ENCODE peak calls at places on chromosome 6, in seven cellular contexts. One of them, this sample, is unnamed.

GRCh38 chr6:29131691-29132090 is 23.8 kb downstream of the OR2J3 start:
- DNase-seq in esophagus muscularis mucosa: no peak
- DNase-seq in A549: no peak
- DNase-seq in HepG2: no peak
- DNase-seq in stomach: no peak
- DNase-seq in ovary: no peak
- DNase-seq in GM12878: no peak
- DNase-seq in this sample: no peak

GRCh38 chr6:5398530-5398929 is 137.2 kb downstream of the FARS2 start:
- DNase-seq in HepG2: peak
- DNase-seq in A549: peak
- DNase-seq in stomach: no peak
- DNase-seq in ovary: no peak
- DNase-seq in GM12878: no peak
- DNase-seq in esophagus muscularis mucosa: no peak
- DNase-seq in this sample: no peak

GRCh38 chr6:20400476-20401402 is 940 bp upstream of the E2F3 start:
- DNase-seq in GM12878: no peak
- DNase-seq in HepG2: peak
- DNase-seq in A549: peak
- DNase-seq in stomach: no peak
- DNase-seq in esophagus muscularis mucosa: no peak
- DNase-seq in ovary: peak
- DNase-seq in this sample: no peak

GRCh38 chr6:2967936-2968335 is 3.4 kb downstream of the SERPINB6 start:
- DNase-seq in HepG2: no peak
- DNase-seq in GM12878: no peak
- DNase-seq in esophagus muscularis mucosa: no peak
- DNase-seq in stomach: no peak
- DNase-seq in A549: no peak
- DNase-seq in ovary: no peak
- DNase-seq in this sample: no peak

GRCh38 chr6:41652876-41653641 is 14.8 kb downstream of the MDFI start:
- DNase-seq in A549: no peak
- DNase-seq in ovary: no peak
- DNase-seq in HepG2: no peak
- DNase-seq in GM12878: no peak
- DNase-seq in stomach: peak
- DNase-seq in esophagus muscularis mucosa: no peak
- DNase-seq in this sample: no peak

GRCh38 chr6:153131037-153131981 is at the start of gene RGS17:
- DNase-seq in esophagus muscularis mucosa: no peak
- DNase-seq in HepG2: no peak
- DNase-seq in GM12878: no peak
- DNase-seq in ovary: peak
- DNase-seq in stomach: peak
- DNase-seq in A549: peak
- DNase-seq in this sample: peak

GRCh38 chr6:19723533-19723932 is 113.6 kb upstream of the ID4 start:
- DNase-seq in esophagus muscularis mucosa: no peak
- DNase-seq in ovary: no peak
- DNase-seq in stomach: no peak
- DNase-seq in HepG2: no peak
- DNase-seq in A549: peak
- DNase-seq in GM12878: no peak
- DNase-seq in this sample: no peak

GRCh38 chr6:104349191-104349590 is 510.5 kb downstream of the HACE1 start:
- DNase-seq in HepG2: no peak
- DNase-seq in esophagus muscularis mucosa: no peak
- DNase-seq in stomach: no peak
- DNase-seq in GM12878: no peak
- DNase-seq in ovary: no peak
- DNase-seq in A549: no peak
- DNase-seq in this sample: no peak

GRCh38 chr6:21846541-21847451 is 253.2 kb downstream of the SOX4 start:
- DNase-seq in stomach: no peak
- DNase-seq in ovary: no peak
- DNase-seq in A549: no peak
- DNase-seq in GM12878: no peak
- DNase-seq in esophagus muscularis mucosa: no peak
- DNase-seq in HepG2: peak
- DNase-seq in this sample: no peak

DNA sequence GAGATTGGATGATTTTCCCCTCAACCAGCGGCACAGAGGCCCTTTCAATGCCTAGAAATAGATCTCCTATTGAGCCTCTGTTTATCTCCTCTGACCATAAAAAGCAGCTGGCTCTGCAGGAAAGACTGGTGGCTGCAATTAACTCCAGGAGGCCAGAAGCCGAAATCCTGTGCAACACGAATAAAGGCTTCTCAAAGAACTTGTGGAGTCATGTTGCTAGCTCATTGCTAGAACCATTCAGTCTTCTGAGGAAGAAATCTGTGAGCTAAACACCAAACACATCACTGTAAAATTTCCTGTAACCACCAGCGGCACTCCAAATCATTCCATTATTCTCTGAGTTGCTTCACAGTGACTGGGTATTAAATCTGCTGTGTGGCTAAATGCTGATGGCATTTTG is 49.1 kb upstream of the TPD52L1 start:
- DNase-seq in A549: no peak
- DNase-seq in stomach: no peak
- DNase-seq in esophagus muscularis mucosa: no peak
- DNase-seq in ovary: no peak
- DNase-seq in GM12878: no peak
- DNase-seq in HepG2: no peak
- DNase-seq in this sample: no peak
- TF ChIP-seq CTCF in A549: no peak
- TF ChIP-seq CTCF in stomach: no peak
- TF ChIP-seq CTCF in esophagus muscularis mucosa: no peak
- TF ChIP-seq CTCF in ovary: no peak
- TF ChIP-seq CTCF in GM12878: no peak
- TF ChIP-seq CTCF in HepG2: no peak
- TF ChIP-seq CTCF in this sample: no peak

GRCh38 chr6:157867155-157867559 is 44.1 kb downstream of the SNX9 start:
- DNase-seq in HepG2: no peak
- DNase-seq in esophagus muscularis mucosa: no peak
- DNase-seq in GM12878: no peak
- DNase-seq in ovary: no peak
- DNase-seq in stomach: no peak
- DNase-seq in A549: no peak
- DNase-seq in this sample: no peak
- TF ChIP-seq EP300 in HepG2: no peak
- TF ChIP-seq EP300 in esophagus muscularis mucosa: no peak
- TF ChIP-seq EP300 in GM12878: no peak
- TF ChIP-seq EP300 in ovary: no peak
- TF ChIP-seq EP300 in stomach: no peak
- TF ChIP-seq EP300 in A549: no peak
- TF ChIP-seq EP300 in this sample: no peak

GRCh38 chr6:129733290-129733689 is 23.3 kb upstream of the ARHGAP18 start:
- DNase-seq in HepG2: peak
- DNase-seq in A549: no peak
- DNase-seq in esophagus muscularis mucosa: no peak
- DNase-seq in stomach: no peak
- DNase-seq in GM12878: no peak
- DNase-seq in ovary: no peak
- DNase-seq in this sample: no peak

GRCh38 chr6:129731396-129731795 is 21.4 kb upstream of the ARHGAP18 start:
- DNase-seq in esophagus muscularis mucosa: no peak
- DNase-seq in GM12878: no peak
- DNase-seq in ovary: no peak
- DNase-seq in stomach: no peak
- DNase-seq in HepG2: no peak
- DNase-seq in A549: no peak
- DNase-seq in this sample: no peak

GRCh38 chr6:129732542-129732941 is 22.6 kb upstream of the ARHGAP18 start:
- DNase-seq in GM12878: no peak
- DNase-seq in esophagus muscularis mucosa: no peak
- DNase-seq in ovary: no peak
- DNase-seq in stomach: no peak
- DNase-seq in HepG2: no peak
- DNase-seq in A549: no peak
- DNase-seq in this sample: no peak

GRCh38 chr6:129732034-129732433 is 22.1 kb upstream of the ARHGAP18 start:
- DNase-seq in HepG2: no peak
- DNase-seq in GM12878: no peak
- DNase-seq in stomach: no peak
- DNase-seq in ovary: no peak
- DNase-seq in esophagus muscularis mucosa: no peak
- DNase-seq in A549: no peak
- DNase-seq in this sample: no peak

DNA sequence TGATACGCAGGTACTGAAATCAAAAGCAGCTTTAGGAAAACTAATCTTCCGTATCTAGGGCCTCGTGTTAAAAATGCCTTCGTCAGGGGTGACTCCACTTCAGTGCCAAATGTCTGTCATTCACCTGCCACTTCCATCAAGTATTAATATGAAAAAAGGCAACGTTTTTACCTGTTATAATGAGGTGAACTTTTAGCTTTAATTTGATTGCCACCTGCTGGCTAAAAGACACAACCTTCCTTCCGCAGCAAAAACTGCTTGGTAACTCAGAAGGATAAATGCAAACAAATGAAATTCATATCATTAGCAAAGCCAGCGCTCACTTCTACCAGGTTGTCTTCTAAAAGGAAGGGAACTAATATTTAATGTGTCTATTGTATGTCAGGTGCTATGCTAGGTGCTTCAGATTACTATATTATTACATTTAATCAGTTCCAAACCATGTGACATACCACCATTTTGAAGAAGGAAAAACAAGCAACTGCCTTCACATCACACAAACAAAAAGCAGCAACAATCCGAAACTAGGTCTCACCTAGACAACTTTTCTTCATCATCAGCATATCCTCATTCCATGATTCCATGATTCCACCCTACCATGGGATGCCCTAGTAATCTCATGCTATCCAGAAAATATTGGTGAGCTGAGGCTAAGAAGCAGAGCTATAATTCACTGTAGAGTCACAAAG is 20.6 kb upstream of the ARHGAP18 start:
- DNase-seq in GM12878: no peak
- DNase-seq in stomach: no peak
- DNase-seq in A549: peak
- DNase-seq in HepG2: peak
- DNase-seq in esophagus muscularis mucosa: no peak
- DNase-seq in ovary: no peak
- DNase-seq in this sample: no peak
- TF ChIP-seq CTCF in GM12878: peak
- TF ChIP-seq CTCF in stomach: peak
- TF ChIP-seq CTCF in A549: peak
- TF ChIP-seq CTCF in HepG2: peak
- TF ChIP-seq CTCF in esophagus muscularis mucosa: peak
- TF ChIP-seq CTCF in ovary: no peak
- TF ChIP-seq CTCF in this sample: peak

GRCh38 chr6:139927236-139927635 is 552.8 kb upstream of the CITED2 start:
- DNase-seq in HepG2: no peak
- DNase-seq in esophagus muscularis mucosa: no peak
- DNase-seq in stomach: no peak
- DNase-seq in ovary: no peak
- DNase-seq in A549: peak
- DNase-seq in GM12878: no peak
- DNase-seq in this sample: no peak

GRCh38 chr6:139926711-139927110 is 552.3 kb upstream of the CITED2 start:
- DNase-seq in A549: no peak
- DNase-seq in esophagus muscularis mucosa: no peak
- DNase-seq in HepG2: no peak
- DNase-seq in GM12878: no peak
- DNase-seq in ovary: no peak
- DNase-seq in stomach: no peak
- DNase-seq in this sample: no peak

GRCh38 chr6:139927742-139928305 is 553.4 kb upstream of the CITED2 start:
- DNase-seq in HepG2: no peak
- DNase-seq in A549: no peak
- DNase-seq in GM12878: no peak
- DNase-seq in esophagus muscularis mucosa: no peak
- DNase-seq in ovary: no peak
- DNase-seq in stomach: no peak
- DNase-seq in this sample: no peak

GRCh38 chr6:139923964-139924475 is 549.6 kb upstream of the CITED2 start:
- DNase-seq in A549: no peak
- DNase-seq in GM12878: no peak
- DNase-seq in HepG2: no peak
- DNase-seq in esophagus muscularis mucosa: no peak
- DNase-seq in ovary: no peak
- DNase-seq in stomach: no peak
- DNase-seq in this sample: no peak

GRCh38 chr6:139925894-139926641 is 551.6 kb upstream of the CITED2 start:
- DNase-seq in stomach: no peak
- DNase-seq in GM12878: no peak
- DNase-seq in esophagus muscularis mucosa: no peak
- DNase-seq in A549: peak
- DNase-seq in HepG2: peak
- DNase-seq in ovary: no peak
- DNase-seq in this sample: no peak
- TF ChIP-seq EP300 in stomach: no peak
- TF ChIP-seq EP300 in GM12878: no peak
- TF ChIP-seq EP300 in esophagus muscularis mucosa: no peak
- TF ChIP-seq EP300 in A549: no peak
- TF ChIP-seq EP300 in HepG2: peak
- TF ChIP-seq EP300 in ovary: no peak
- TF ChIP-seq EP300 in this sample: no peak

GRCh38 chr6:122178988-122179387 is 220.5 kb upstream of the HSF2 start:
- DNase-seq in A549: no peak
- DNase-seq in HepG2: no peak
- DNase-seq in GM12878: no peak
- DNase-seq in esophagus muscularis mucosa: no peak
- DNase-seq in ovary: no peak
- DNase-seq in stomach: no peak
- DNase-seq in this sample: no peak

GRCh38 chr6:122180132-122180531 is 219.3 kb upstream of the HSF2 start:
- DNase-seq in HepG2: no peak
- DNase-seq in ovary: no peak
- DNase-seq in esophagus muscularis mucosa: no peak
- DNase-seq in GM12878: no peak
- DNase-seq in A549: no peak
- DNase-seq in stomach: no peak
- DNase-seq in this sample: no peak

GRCh38 chr6:122187186-122187585 is 212.3 kb upstream of the HSF2 start:
- DNase-seq in HepG2: no peak
- DNase-seq in A549: no peak
- DNase-seq in ovary: no peak
- DNase-seq in GM12878: no peak
- DNase-seq in stomach: no peak
- DNase-seq in esophagus muscularis mucosa: no peak
- DNase-seq in this sample: no peak

DNA sequence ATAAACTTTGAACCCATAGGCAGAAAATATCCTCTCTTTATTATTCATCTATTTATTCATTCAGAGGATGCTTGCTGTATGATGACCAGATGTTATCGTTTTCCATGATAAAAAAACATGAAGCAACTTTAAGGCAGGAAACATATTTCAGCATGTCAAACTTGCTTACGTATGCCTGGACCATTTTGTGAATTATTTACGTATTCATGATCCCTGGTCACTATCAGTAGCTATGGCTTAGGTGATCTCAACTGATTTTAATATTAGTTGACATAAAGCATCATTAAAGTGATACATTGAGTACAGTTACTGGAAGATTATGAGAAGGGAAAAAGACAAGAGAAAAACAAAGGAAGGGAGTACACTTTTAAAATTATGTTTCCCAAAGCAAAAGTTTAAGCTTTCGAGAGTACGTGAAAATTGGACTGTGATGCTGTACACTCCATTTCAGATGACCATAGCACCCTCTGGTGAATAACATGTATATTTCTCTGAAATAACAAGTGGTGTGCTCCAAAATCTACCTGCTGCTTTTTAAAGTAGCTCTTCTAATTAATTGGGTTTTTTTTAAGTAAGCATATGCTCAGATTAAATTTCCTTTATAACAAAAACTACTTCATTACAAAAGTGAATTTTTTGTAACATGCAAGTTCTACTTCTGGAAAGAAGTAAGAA is 215.1 kb upstream of the HSF2 start:
- DNase-seq in A549: peak
- DNase-seq in stomach: no peak
- DNase-seq in HepG2: peak
- DNase-seq in ovary: no peak
- DNase-seq in GM12878: no peak
- DNase-seq in esophagus muscularis mucosa: no peak
- DNase-seq in this sample: no peak
- TF ChIP-seq CTCF in A549: peak
- TF ChIP-seq CTCF in stomach: peak
- TF ChIP-seq CTCF in HepG2: peak
- TF ChIP-seq CTCF in ovary: no peak
- TF ChIP-seq CTCF in GM12878: no peak
- TF ChIP-seq CTCF in esophagus muscularis mucosa: peak
- TF ChIP-seq CTCF in this sample: peak

This sample was measured in suprapubic skin.